ENCODE peak calls at places on chromosomes 7 and 10, in four cellular contexts. One of them, this sample, is unnamed.
A peak's percentile ranks its signal among the peaks of the same experiment; 100 is the strongest.

GRCh38 chr7:107803009-107803581 is at the start of gene SLC26A3:
- DNase-seq in skeletal muscle cell: no peak
- DNase-seq in GOT3: no peak
- DNase-seq in progenitor cell of endocrine pancreas: no peak
- DNase-seq in this sample: no peak

GRCh38 chr10:65394898-65395297 is 1530.9 kb upstream of the LRRTM3 start:
- DNase-seq in skeletal muscle cell: peak; percentile 11
- DNase-seq in GOT3: no peak
- DNase-seq in progenitor cell of endocrine pancreas: no peak
- DNase-seq in this sample: peak; percentile 68

GRCh38 chr10:124105594-124105993 is 12.2 kb upstream of the CHST15 start:
- DNase-seq in skeletal muscle cell: no peak
- DNase-seq in GOT3: no peak
- DNase-seq in progenitor cell of endocrine pancreas: no peak
- DNase-seq in this sample: no peak

GRCh38 chr7:82701941-82702340 is 258.4 kb upstream of the CACNA2D1 start:
- DNase-seq in skeletal muscle cell: no peak
- DNase-seq in GOT3: no peak
- DNase-seq in progenitor cell of endocrine pancreas: no peak
- DNase-seq in this sample: no peak

GRCh38 chr7:4712371-4713182 is 30.5 kb downstream of the FOXK1 start:
- DNase-seq in skeletal muscle cell: no peak
- DNase-seq in GOT3: no peak
- DNase-seq in progenitor cell of endocrine pancreas: no peak
- DNase-seq in this sample: no peak

GRCh38 chr7:137994091-137994688 is 7.7 kb downstream of the CREB3L2 start:
- DNase-seq in skeletal muscle cell: no peak
- DNase-seq in GOT3: no peak
- DNase-seq in progenitor cell of endocrine pancreas: no peak
- DNase-seq in this sample: no peak

GRCh38 chr10:71244638-71245419 is 32.5 kb downstream of the UNC5B start:
- DNase-seq in skeletal muscle cell: peak; percentile 85
- DNase-seq in GOT3: no peak
- DNase-seq in progenitor cell of endocrine pancreas: no peak
- DNase-seq in this sample: no peak

GRCh38 chr10:21929070-21929469 is 74.5 kb downstream of the DNAJC1 start:
- DNase-seq in skeletal muscle cell: no peak
- DNase-seq in GOT3: no peak
- DNase-seq in progenitor cell of endocrine pancreas: no peak
- DNase-seq in this sample: peak; percentile 90

GRCh38 chr7:83119496-83119895 is 43.2 kb downstream of the PCLO start:
- DNase-seq in skeletal muscle cell: no peak
- DNase-seq in GOT3: no peak
- DNase-seq in progenitor cell of endocrine pancreas: no peak
- DNase-seq in this sample: no peak

GRCh38 chr10:36670616-36671402 is 454.6 kb upstream of the ANKRD30A start:
- DNase-seq in skeletal muscle cell: peak; percentile 46
- DNase-seq in GOT3: no peak
- DNase-seq in progenitor cell of endocrine pancreas: no peak
- DNase-seq in this sample: no peak

This sample was measured in COLO829.